ENCODE peak calls at places on chromosomes 6 and 20, in nine cellular contexts. One of them, this sample, is unnamed.

GRCh38 chr6:151842816-151843215 is 35.3 kb downstream of the ESR1 start:
- DNase-seq in hypothalamus: no peak
- DNase-seq in astrocyte of the spinal cord: no peak
- DNase-seq in HCT116: no peak
- DNase-seq in stimulated activated CD4-positive, alpha-beta T cell treated with anti-CD3 and anti-CD28 coated beads, Interleukin-12 subunit alpha, Interleukin-12 subunit beta, amount 100 ng/mL, for 48 hours: no peak
- DNase-seq in neural crest cell: no peak
- DNase-seq in GM10248: no peak
- DNase-seq in ACHN: no peak
- DNase-seq in Kasumi-1: no peak
- DNase-seq in this sample: no peak

GRCh38 chr6:38771111-38771694 is 56.1 kb downstream of the DNAH8 start:
- DNase-seq in hypothalamus: no peak
- DNase-seq in astrocyte of the spinal cord: no peak
- DNase-seq in HCT116: no peak
- DNase-seq in stimulated activated CD4-positive, alpha-beta T cell treated with anti-CD3 and anti-CD28 coated beads, Interleukin-12 subunit alpha, Interleukin-12 subunit beta, amount 100 ng/mL, for 48 hours: no peak
- DNase-seq in neural crest cell: no peak
- DNase-seq in GM10248: no peak
- DNase-seq in ACHN: no peak
- DNase-seq in Kasumi-1: no peak
- DNase-seq in this sample: no peak

GRCh38 chr6:42199106-42199981 is 4.6 kb upstream of the GUCA1B start:
- DNase-seq in hypothalamus: no peak
- DNase-seq in astrocyte of the spinal cord: peak; percentile 58
- DNase-seq in HCT116: no peak
- DNase-seq in stimulated activated CD4-positive, alpha-beta T cell treated with anti-CD3 and anti-CD28 coated beads, Interleukin-12 subunit alpha, Interleukin-12 subunit beta, amount 100 ng/mL, for 48 hours: no peak
- DNase-seq in neural crest cell: no peak
- DNase-seq in GM10248: no peak
- DNase-seq in ACHN: peak; percentile 93
- DNase-seq in Kasumi-1: peak; percentile 16
- DNase-seq in this sample: no peak

GRCh38 chr6:44151348-44152108 is 7.1 kb upstream of the CAPN11 start:
- DNase-seq in hypothalamus: no peak
- DNase-seq in astrocyte of the spinal cord: peak; percentile 47
- DNase-seq in HCT116: peak; percentile 41
- DNase-seq in stimulated activated CD4-positive, alpha-beta T cell treated with anti-CD3 and anti-CD28 coated beads, Interleukin-12 subunit alpha, Interleukin-12 subunit beta, amount 100 ng/mL, for 48 hours: peak; percentile 80
- DNase-seq in neural crest cell: peak; percentile 83
- DNase-seq in GM10248: peak; percentile 90
- DNase-seq in ACHN: peak; percentile 68
- DNase-seq in Kasumi-1: peak; percentile 61
- DNase-seq in this sample: peak; percentile 67

GRCh38 chr20:21808863-21809664 is 103.6 kb downstream of the PAX1 start:
- DNase-seq in hypothalamus: no peak
- DNase-seq in astrocyte of the spinal cord: no peak
- DNase-seq in HCT116: no peak
- DNase-seq in stimulated activated CD4-positive, alpha-beta T cell treated with anti-CD3 and anti-CD28 coated beads, Interleukin-12 subunit alpha, Interleukin-12 subunit beta, amount 100 ng/mL, for 48 hours: peak; percentile 11
- DNase-seq in neural crest cell: peak; percentile 74
- DNase-seq in GM10248: peak; percentile 72
- DNase-seq in ACHN: peak; percentile 2
- DNase-seq in Kasumi-1: no peak
- DNase-seq in this sample: no peak

GRCh38 chr20:58018590-58018989 is 209.9 kb downstream of the ANKRD60 start:
- DNase-seq in hypothalamus: no peak
- DNase-seq in astrocyte of the spinal cord: no peak
- DNase-seq in HCT116: no peak
- DNase-seq in stimulated activated CD4-positive, alpha-beta T cell treated with anti-CD3 and anti-CD28 coated beads, Interleukin-12 subunit alpha, Interleukin-12 subunit beta, amount 100 ng/mL, for 48 hours: no peak
- DNase-seq in neural crest cell: no peak
- DNase-seq in GM10248: no peak
- DNase-seq in ACHN: no peak
- DNase-seq in Kasumi-1: no peak
- DNase-seq in this sample: no peak

GRCh38 chr6:154937306-154938244 is 57.5 kb upstream of the TIAM2 start:
- DNase-seq in hypothalamus: no peak
- DNase-seq in astrocyte of the spinal cord: peak; percentile 55
- DNase-seq in HCT116: no peak
- DNase-seq in stimulated activated CD4-positive, alpha-beta T cell treated with anti-CD3 and anti-CD28 coated beads, Interleukin-12 subunit alpha, Interleukin-12 subunit beta, amount 100 ng/mL, for 48 hours: no peak
- DNase-seq in neural crest cell: no peak
- DNase-seq in GM10248: no peak
- DNase-seq in ACHN: no peak
- DNase-seq in Kasumi-1: no peak
- DNase-seq in this sample: no peak

GRCh38 chr20:39137299-39137698 is 175.2 kb downstream of the DHX35 start:
- DNase-seq in hypothalamus: no peak
- DNase-seq in astrocyte of the spinal cord: no peak
- DNase-seq in HCT116: no peak
- DNase-seq in stimulated activated CD4-positive, alpha-beta T cell treated with anti-CD3 and anti-CD28 coated beads, Interleukin-12 subunit alpha, Interleukin-12 subunit beta, amount 100 ng/mL, for 48 hours: no peak
- DNase-seq in neural crest cell: no peak
- DNase-seq in GM10248: no peak
- DNase-seq in ACHN: no peak
- DNase-seq in Kasumi-1: no peak
- DNase-seq in this sample: no peak

GRCh38 chr6:48664850-48665249 is 553.9 kb upstream of the PTCHD4 start:
- DNase-seq in hypothalamus: no peak
- DNase-seq in astrocyte of the spinal cord: peak; percentile 77
- DNase-seq in HCT116: no peak
- DNase-seq in stimulated activated CD4-positive, alpha-beta T cell treated with anti-CD3 and anti-CD28 coated beads, Interleukin-12 subunit alpha, Interleukin-12 subunit beta, amount 100 ng/mL, for 48 hours: no peak
- DNase-seq in neural crest cell: no peak
- DNase-seq in GM10248: no peak
- DNase-seq in ACHN: no peak
- DNase-seq in Kasumi-1: no peak
- DNase-seq in this sample: no peak

This sample was measured in effector CD8-positive, alpha-beta T cell.